ENCODE peak calls at places on chromosome 2, in eight cellular contexts. G is GM23338, O is breast epithelium, Q is sigmoid colon, F is transverse colon, U is upper lobe of left lung, N is HepG2, V is HCT116. Y is an unnamed sample.

GRCh38 chr2:238652053-238652770 is 195.7 kb upstream of the TWIST2 start:
- DNase-seq in N (no peak), Q (no peak), G (no peak), F (no peak), V (no peak), O (no peak), U (no peak), Y (no peak)

GRCh38 chr2:219483451-219484342 is 15.0 kb upstream of the GMPPA start:
- DNase-seq in V (no peak), F (no peak), O (no peak), N (no peak), Q (no peak), G (peak; percentile 56), U (no peak), Y (no peak)

GRCh38 chr2:191349990-191350389 is 104.8 kb downstream of the MYO1B start:
- DNase-seq in V (no peak), F (no peak), U (no peak), O (no peak), Q (no peak), N (no peak), G (no peak), Y (no peak)

GRCh38 chr2:239964399-239965185 is 60.5 kb downstream of the NDUFA10 start:
- DNase-seq in F (no peak), N (no peak), V (no peak), G (peak; percentile 19), U (no peak), Q (no peak), O (no peak), Y (no peak)

GRCh38 chr2:90207454-90208058 is 1516.1 kb downstream of the RPIA start:
- DNase-seq in Q (no peak), G (peak; percentile 75), O (no peak), V (no peak), U (no peak), F (no peak), N (peak; percentile 35), Y (no peak)

GRCh38 chr2:181526014-181526413 is 68.8 kb downstream of the ITGA4 start:
- DNase-seq in F (no peak), G (no peak), Q (no peak), N (no peak), V (no peak), U (no peak), O (no peak), Y (no peak)

GRCh38 chr2:27126252-27126710 is 2.7 kb downstream of the ABHD1 start:
- DNase-seq in O (no peak), U (no peak), N (peak; percentile 46), G (no peak), Q (peak; percentile 19), V (no peak), F (no peak), Y (no peak)

GRCh38 chr2:59204040-59204439 is 962.9 kb upstream of the FANCL start:
- DNase-seq in O (no peak), G (no peak), N (no peak), V (no peak), Q (no peak), F (no peak), U (peak; percentile 50), Y (no peak)

GRCh38 chr2:39492095-39492590 is 55.1 kb upstream of the MAP4K3 start:
- DNase-seq in N (peak; percentile 94), G (no peak), O (no peak), V (no peak), U (no peak), F (no peak), Q (no peak), Y (no peak)

GRCh38 chr2:51697095-51697494 is 665.2 kb upstream of the NRXN1 start:
- DNase-seq in Q (no peak), G (no peak), U (no peak), O (no peak), F (no peak), N (peak; percentile 4), V (no peak), Y (no peak)

GRCh38 chr2:238462782-238463396 is 36.2 kb downstream of the ASB1 start:
- DNase-seq in Q (no peak), G (peak; percentile 70), N (peak; percentile 77), V (peak; percentile 40), U (no peak), O (no peak), F (no peak), Y (no peak)

GRCh38 chr2:239955086-239955988 is 69.8 kb downstream of the NDUFA10 start:
- DNase-seq in Q (no peak), N (no peak), O (no peak), G (no peak), F (no peak), V (no peak), U (no peak), Y (no peak)

GRCh38 chr2:216478151-216478550 is 20.5 kb upstream of the RPL37A start:
- DNase-seq in Q (no peak), U (no peak), G (no peak), N (no peak), F (no peak), O (no peak), V (peak; percentile 50), Y (no peak)

GRCh38 chr2:127128508-127128907 is 21.6 kb upstream of the BIN1 start:
- DNase-seq in G (peak; percentile 88), F (peak; percentile 78), O (no peak), U (peak; percentile 71), Q (no peak), N (no peak), V (peak; percentile 77), Y (peak; percentile 82)

GRCh38 chr2:6721395-6721794 is 144.3 kb downstream of the CMPK2 start:
- DNase-seq in V (no peak), F (no peak), Q (no peak), U (no peak), G (no peak), O (no peak), N (no peak), Y (no peak)

GRCh38 chr2:233186851-233187250 is 64.6 kb upstream of the ATG16L1 start:
- DNase-seq in V (no peak), F (no peak), U (no peak), Q (no peak), G (no peak), O (no peak), N (no peak), Y (no peak)

GRCh38 chr2:233184669-233185068 is 66.8 kb upstream of the ATG16L1 start:
- DNase-seq in V (no peak), N (no peak), U (no peak), O (no peak), Q (no peak), F (no peak), G (no peak), Y (no peak)

GRCh38 chr2:233185320-233185719 is 66.2 kb upstream of the ATG16L1 start:
- DNase-seq in N (no peak), F (no peak), Q (no peak), G (no peak), V (no peak), O (no peak), U (no peak), Y (no peak)

GRCh38 chr2:233183869-233184418 is 67.5 kb upstream of the ATG16L1 start:
- DNase-seq in U (no peak), V (no peak), G (no peak), F (no peak), O (no peak), N (peak; percentile 35), Q (no peak), Y (no peak)

GRCh38 chr2:233185963-233186362 is 65.5 kb upstream of the ATG16L1 start:
- DNase-seq in G (no peak), U (no peak), Q (no peak), F (no peak), V (no peak), N (no peak), O (no peak), Y (no peak)
- TF ChIP-seq POLR2AphosphoS5 in G (no peak), U (no peak), Q (no peak), F (no peak), V (no peak), N (no peak), O (no peak), Y (no peak)

GRCh38 chr2:45799679-45800381 is 148.4 kb downstream of the PRKCE start:
- DNase-seq in N (no peak), G (no peak), Q (no peak), F (no peak), O (no peak), U (no peak), V (no peak), Y (no peak)

GRCh38 chr2:45793998-45794720 is 142.7 kb downstream of the PRKCE start:
- DNase-seq in O (no peak), Q (peak; percentile 19), U (no peak), V (no peak), N (no peak), G (no peak), F (no peak), Y (no peak)

GRCh38 chr2:45796500-45796899 is 145.0 kb downstream of the PRKCE start:
- DNase-seq in F (no peak), O (no peak), V (no peak), Q (no peak), U (no peak), G (no peak), N (no peak), Y (no peak)

GRCh38 chr2:45793564-45793963 is 142.1 kb downstream of the PRKCE start:
- DNase-seq in F (no peak), U (no peak), V (no peak), G (no peak), O (no peak), Q (no peak), N (peak; percentile 50), Y (no peak)

DNA sequence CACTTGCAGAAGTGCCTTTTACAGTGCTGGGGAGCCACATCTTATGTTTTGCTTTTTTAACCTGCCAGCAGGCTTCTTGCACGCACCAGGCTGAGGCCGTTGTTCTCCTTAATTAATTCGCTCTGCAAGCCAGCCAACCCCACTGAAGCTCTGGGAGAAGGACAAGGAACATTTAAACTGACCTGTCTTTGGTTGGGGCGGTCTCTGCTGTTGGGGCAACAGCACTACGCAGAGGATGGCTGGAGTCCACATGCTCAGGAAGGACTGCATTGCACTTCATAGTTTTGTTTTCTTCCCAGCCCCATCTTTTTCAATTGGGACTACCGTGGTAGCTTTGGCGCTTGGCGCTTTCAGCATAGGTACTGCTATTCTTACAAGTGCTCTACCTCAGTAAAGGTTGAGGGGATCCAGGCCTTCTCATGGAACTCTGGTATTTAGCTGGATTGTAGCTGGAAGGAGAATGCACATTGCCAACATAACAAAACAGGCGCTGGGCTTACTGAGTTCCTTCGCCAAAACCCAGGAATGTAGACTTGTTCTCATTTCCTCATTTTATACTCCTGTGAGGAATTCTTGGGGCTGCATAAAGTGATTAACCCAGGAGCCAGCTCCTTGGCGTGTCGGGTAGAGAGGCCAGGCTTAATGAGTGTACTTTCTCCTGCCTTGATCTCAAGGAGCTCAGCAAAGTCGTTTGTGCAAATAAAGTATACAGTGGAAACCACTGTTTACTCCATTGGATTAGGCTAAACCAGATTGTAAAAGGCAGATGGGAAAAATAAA is 146.2 kb downstream of the PRKCE start:
- DNase-seq in F (no peak), N (no peak), Q (no peak), V (no peak), U (no peak), O (no peak), G (peak; percentile 19), Y (no peak)
- TF ChIP-seq CTCF in F (no peak), N (no peak), Q (no peak), V (no peak), U (no peak), O (no peak), G (no peak), Y (no peak)

GRCh38 chr2:61670591-61671503 is 132.7 kb upstream of the XPO1 start:
- DNase-seq in F (peak; percentile 49), N (no peak), Q (peak; percentile 79), V (no peak), G (peak; percentile 23), O (no peak), U (peak; percentile 37), Y (peak; percentile 28)
- H3K4me3 ChIP-seq in F (peak overlapping the region; percentile 42), N (peak overlapping the region; percentile 35), Q (peak overlapping the region; percentile 4), V (no peak overlapping the region), G (no peak overlapping the region), O (peak overlapping the region; percentile 26), U (peak overlapping the region; percentile 23), Y (peak overlapping the region; percentile 7)

GRCh38 chr2:100791294-100791935 is 28.5 kb upstream of the NPAS2 start:
- DNase-seq in U (no peak), O (no peak), G (no peak), N (peak; percentile 51), Q (no peak), F (no peak), V (no peak), Y (no peak)
- TF ChIP-seq POLR2AphosphoS5 in U (no peak), O (no peak), G (no peak), N (no peak), Q (no peak), F (no peak), V (no peak), Y (no peak)

Y was measured in prostate gland.